ENCODE peak calls at places on chromosomes 11 and 22, in five cellular contexts. W, N, F, I and R are unnamed samples. For H3K4me1, the result is how much of the 10 kb centered on the place peaks cover.

GRCh38 chr11:74090701-74091100 is 80.1 kb downstream of the C2CD3 start:
- DNase-seq in F (peak), W (no peak), I (no peak), N (no peak), R (no peak)

GRCh38 chr22:35072939-35073338 is 7.0 kb downstream of the ISX start:
- DNase-seq in F (no peak), I (no peak), W (no peak), N (no peak), R (no peak)

GRCh38 chr22:47322854-47323253 is 560.4 kb downstream of the TBC1D22A start:
- DNase-seq in W (no peak), I (peak), F (no peak), N (no peak), R (no peak)

GRCh38 chr11:27292642-27293020 is 70.4 kb downstream of the CCDC34 start:
- DNase-seq in N (no peak), I (no peak), F (no peak), W (no peak), R (no peak)

GRCh38 chr11:8060801-8061554 is 20.0 kb upstream of the TUB start:
- DNase-seq in F (no peak), N (peak), W (no peak), I (no peak), R (peak)

GRCh38 chr11:59560290-59560701 is 49.0 kb downstream of the OR4D9 start:
- DNase-seq in W (peak), I (peak), N (peak), F (peak), R (no peak)

GRCh38 chr11:28674432-28675076 is 566.4 kb downstream of the METTL15 start:
- DNase-seq in N (no peak), I (no peak), F (peak), W (peak), R (no peak)

GRCh38 chr22:30821863-30822215 is 127.2 kb downstream of the OSBP2 start:
- DNase-seq in I (no peak), F (no peak), N (no peak), W (no peak), R (no peak)

GRCh38 chr11:8839306-8839956 is 71.6 kb upstream of the AKIP1 start:
- DNase-seq in W (no peak), F (no peak), I (no peak), N (no peak), R (no peak)

GRCh38 chr11:88354909-88355308 is 17.4 kb upstream of the CTSC start:
- DNase-seq in W (no peak), N (no peak), I (no peak), F (no peak), R (no peak)

GRCh38 chr22:23414727-23415489 is 165.2 kb downstream of the IGLL1 start:
- DNase-seq in N (no peak), W (no peak), I (no peak), F (no peak), R (peak)

GRCh38 chr11:87259731-87260130 is 222.0 kb downstream of the TMEM135 start:
- DNase-seq in N (no peak), W (no peak), I (no peak), F (no peak), R (no peak)

GRCh38 chr22:23219317-23219716 is 39.0 kb downstream of the BCR start:
- DNase-seq in W (no peak), F (no peak), I (no peak), N (no peak), R (no peak)

DNA sequence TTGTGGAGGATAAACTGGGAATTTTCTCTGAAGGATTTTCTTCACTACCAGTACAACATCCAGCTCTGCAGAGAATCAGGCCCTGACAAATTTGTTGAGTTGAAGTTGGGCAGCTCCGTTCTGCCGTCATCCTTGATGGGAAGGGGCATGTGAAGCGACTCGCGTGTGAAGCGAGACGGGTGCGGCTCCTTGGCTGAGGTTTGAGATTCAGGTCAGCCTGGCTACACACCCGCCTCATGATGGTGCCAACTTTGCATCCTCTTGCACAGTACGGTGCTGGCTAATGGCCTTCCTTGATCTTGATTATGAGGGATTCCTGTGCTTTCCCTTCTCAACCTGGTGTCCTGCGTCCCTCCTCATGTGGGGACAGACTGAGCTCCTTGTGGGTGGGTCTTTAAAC is 19.7 kb upstream of the CDC42EP2 start:
- DNase-seq in F (no peak), N (no peak), I (no peak), W (no peak), R (no peak)
- H3K4me1 ChIP-seq in F (under half), N (under half), I (half or more), W (under half), R (half or more)

GRCh38 chr11:23233075-23233474 is 372.8 kb upstream of the CCDC179 start:
- DNase-seq in N (no peak), F (no peak), W (no peak), I (no peak), R (no peak)
- TF ChIP-seq POLR2A in N (no peak), F (no peak), W (no peak), I (no peak), R (no peak)

GRCh38 chr11:12402027-12402426 is 24.7 kb downstream of the PARVA start:
- DNase-seq in W (no peak), F (no peak), I (peak), N (no peak), R (no peak)

GRCh38 chr11:12394601-12395000 is 17.2 kb downstream of the PARVA start:
- DNase-seq in I (no peak), F (no peak), W (no peak), N (no peak), R (no peak)

GRCh38 chr11:12399355-12399754 is 22.0 kb downstream of the PARVA start:
- DNase-seq in W (no peak), I (no peak), F (no peak), N (no peak), R (no peak)

GRCh38 chr11:12395333-12395732 is 18.0 kb downstream of the PARVA start:
- DNase-seq in I (no peak), N (no peak), F (no peak), W (no peak), R (no peak)

GRCh38 chr11:12397953-12398352 is 20.6 kb downstream of the PARVA start:
- DNase-seq in F (peak), N (peak), I (peak), W (no peak), R (peak)
- H3K4me1 ChIP-seq in F (under half), N (under half), I (half or more), W (under half), R (under half)

GRCh38 chr22:37059876-37060449 is 8.4 kb downstream of the KCTD17 start:
- DNase-seq in N (no peak), F (no peak), I (no peak), W (no peak), R (no peak)
- TF ChIP-seq POLR2A in N (no peak), F (no peak), I (no peak), W (no peak), R (no peak)

DNA sequence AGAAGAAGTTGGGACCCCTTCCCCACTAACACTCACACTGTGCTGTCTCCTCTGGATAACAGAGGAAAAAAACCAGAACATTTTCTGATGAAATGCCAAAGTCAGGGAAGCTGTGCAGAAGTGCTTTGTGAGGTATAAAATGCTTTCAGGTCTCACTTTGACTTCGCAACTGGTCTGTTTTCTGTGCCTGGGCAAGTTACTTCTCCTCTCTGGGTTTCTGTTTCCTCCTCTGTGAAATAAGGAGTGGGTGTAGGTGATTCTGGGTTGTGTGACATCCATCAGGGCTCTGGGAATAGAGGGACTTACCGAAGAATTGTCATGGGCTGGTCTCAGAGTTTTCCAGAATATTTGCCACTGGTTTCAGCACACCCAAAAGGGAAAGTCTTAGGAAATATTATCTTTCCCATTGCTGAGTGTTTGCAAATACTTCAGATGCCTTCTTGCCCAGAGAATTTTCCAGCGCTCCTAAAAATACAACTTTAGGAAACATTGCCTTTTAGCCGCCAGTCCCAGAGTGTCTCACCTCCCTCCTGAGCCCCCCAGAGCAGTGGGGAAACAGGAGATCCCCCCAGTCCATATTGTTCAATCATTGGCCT is 118.5 kb downstream of the KIAA1671 start:
- DNase-seq in W (no peak), I (no peak), F (no peak), N (no peak), R (no peak)
- H3K4me1 ChIP-seq in W (under half), I (under half), F (under half), N (under half), R (under half)